ENCODE peak calls at places on chromosomes 13 and 19, in four cellular contexts. U is A549, G is breast epithelium, Y is body of pancreas. X is an unnamed sample.

GRCh38 chr19:55133639-55134444 is 15.2 kb downstream of the TNNT1 start:
- DNase-seq in U (no peak), G (no peak), Y (no peak), X (no peak)

GRCh38 chr13:25945596-25945995 is 106.2 kb downstream of the SHISA2 start:
- DNase-seq in U (no peak), G (no peak), Y (no peak), X (no peak)

GRCh38 chr13:23739597-23739996 is 149.6 kb downstream of the MIPEP start:
- DNase-seq in U (no peak), G (no peak), Y (peak; percentile 8), X (no peak)

GRCh38 chr19:38142176-38143035 is 81.6 kb downstream of the DPF1 start:
- DNase-seq in U (peak; percentile 98), G (no peak), Y (peak; percentile 38), X (peak; percentile 79)

GRCh38 chr19:16457195-16457953 is 14.4 kb downstream of the EPS15L1 start:
- DNase-seq in U (no peak), G (no peak), Y (peak; percentile 24), X (no peak)

GRCh38 chr13:101706651-101707050 is 254.2 kb downstream of the ITGBL1 start:
- DNase-seq in U (peak; percentile 2), G (no peak), Y (peak; percentile 32), X (peak; percentile 71)

GRCh38 chr13:102968572-102969228 is 97.5 kb downstream of the SLC10A2 start:
- DNase-seq in U (no peak), G (no peak), Y (no peak), X (no peak)

GRCh38 chr13:23956106-23956505 is 58.8 kb upstream of the C1QTNF9B start:
- DNase-seq in U (no peak), G (no peak), Y (no peak), X (no peak)

GRCh38 chr13:112902669-112903068 is 66.3 kb upstream of the MCF2L start:
- DNase-seq in U (no peak), G (peak; percentile 51), Y (peak; percentile 38), X (no peak)

GRCh38 chr13:33138441-33138840 is 122.2 kb downstream of the KL start:
- DNase-seq in U (no peak), G (no peak), Y (no peak), X (no peak)

GRCh38 chr19:44807652-44808462 is 1.0 kb upstream of the BCAM start:
- DNase-seq in U (peak; percentile 82), G (peak; percentile 69), Y (peak; percentile 74), X (no peak)

GRCh38 chr19:54478677-54479266 is 5.7 kb upstream of the CDC42EP5 start:
- DNase-seq in U (no peak), G (no peak), Y (no peak), X (no peak)

GRCh38 chr19:6813659-6814058 is 41.2 kb downstream of the VAV1 start:
- DNase-seq in U (no peak), G (no peak), Y (no peak), X (no peak)
- TF ChIP-seq POLR2A in U (no peak), G (no peak), Y (no peak), X (no peak)

GRCh38 chr13:49936085-49936942 is at the start of gene SPRYD7:
- DNase-seq in U (peak; percentile 50), G (peak; percentile 96), Y (peak; percentile 98), X (peak; percentile 73)
- TF ChIP-seq POLR2A in U (peak; percentile 51), G (peak; percentile 6), Y (peak; percentile 78), X (peak; percentile 68)

DNA sequence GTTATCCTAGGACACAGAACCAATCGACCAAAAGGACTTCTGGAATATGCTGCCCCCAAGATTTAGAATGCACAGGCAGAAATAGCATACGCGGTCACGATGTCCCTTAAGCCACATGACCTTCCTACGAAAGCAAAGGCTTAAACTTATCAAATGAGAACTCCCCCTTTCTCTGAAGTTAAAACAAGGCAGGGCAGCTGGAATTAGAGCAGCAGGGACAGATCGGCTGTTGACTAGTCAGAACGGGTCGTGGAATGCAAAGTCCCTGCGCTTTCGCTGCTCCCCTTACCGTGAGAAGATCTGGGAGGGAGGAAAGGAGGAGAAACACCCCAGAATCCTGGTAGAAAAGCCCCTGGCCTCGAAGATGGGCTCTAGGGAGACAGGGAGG is 799 bp upstream of the USPL1 start:
- DNase-seq in U (peak; percentile 49), G (peak; percentile 57), Y (peak; percentile 86), X (peak; percentile 7)
- TF ChIP-seq POLR2A in U (peak; percentile 66), G (no peak), Y (peak; percentile 99), X (peak; percentile 57)

GRCh38 chr13:97117388-97117910 is 104.7 kb upstream of the MBNL2 start:
- DNase-seq in U (no peak), G (no peak), Y (no peak), X (no peak)
- TF ChIP-seq POLR2A in U (no peak), G (no peak), Y (no peak), X (no peak)

GRCh38 chr13:114107686-114108081 is 24.7 kb downstream of the RASA3 start:
- DNase-seq in U (no peak), G (peak; percentile 36), Y (no peak), X (no peak)
- TF ChIP-seq POLR2A in U (no peak), G (no peak), Y (no peak), X (no peak)